ENCODE peak calls at places on chromosomes 5 and 9, in five cellular contexts. Q is Karpas-422, O is fibroblast of lung, U is endothelial cell of umbilical vein, Y is H1. A is an unnamed sample.
A peak's percentile ranks its signal among the peaks of the same experiment; 100 is the strongest.

GRCh38 chr9:91119147-91119546 is 242.6 kb downstream of the AUH start:
- DNase-seq in Q (no peak), O (peak; percentile 57), U (no peak), Y (no peak), A (no peak)

GRCh38 chr5:177040814-177041410 is 18.4 kb downstream of the ZNF346 start:
- DNase-seq in Q (no peak), O (peak; percentile 79), U (no peak), Y (no peak), A (no peak)

GRCh38 chr5:979100-979817 is 29.3 kb upstream of the NKD2 start:
- DNase-seq in Q (no peak), O (no peak), U (no peak), Y (no peak), A (no peak)

GRCh38 chr5:116668361-116668760 is 93.7 kb upstream of the SEMA6A start:
- DNase-seq in Q (no peak), O (no peak), U (no peak), Y (no peak), A (no peak)

GRCh38 chr5:14794600-14795230 is 76.9 kb downstream of the ANKH start:
- DNase-seq in Q (no peak), O (no peak), U (no peak), Y (no peak), A (no peak)

GRCh38 chr5:107672212-107673105 is 1.7 kb upstream of the EFNA5 start:
- DNase-seq in Q (peak; percentile 48), O (peak; percentile 98), U (peak; percentile 97), Y (peak; percentile 77), A (peak; percentile 97)

GRCh38 chr5:73454379-73455036 is 5.9 kb upstream of the FOXD1 start:
- DNase-seq in Q (peak; percentile 75), O (peak; percentile 55), U (peak; percentile 66), Y (peak; percentile 86), A (peak; percentile 84)

GRCh38 chr5:126452477-126452876 is 29.3 kb downstream of the GRAMD2B start:
- DNase-seq in Q (no peak), O (peak; percentile 45), U (no peak), Y (no peak), A (no peak)

GRCh38 chr9:76415154-76415553 is 20.9 kb upstream of the RFK start:
- DNase-seq in Q (no peak), O (peak; percentile 78), U (no peak), Y (no peak), A (no peak)

GRCh38 chr5:163535290-163535689 is 29.9 kb downstream of the MAT2B start:
- DNase-seq in Q (peak; percentile 48), O (no peak), U (no peak), Y (no peak), A (no peak)

GRCh38 chr5:137329581-137329980 is 169.5 kb downstream of the SPOCK1 start:
- DNase-seq in Q (no peak), O (no peak), U (no peak), Y (no peak), A (no peak)
- H3K9ac ChIP-seq in Q (no peak overlapping the region), O (no peak overlapping the region), U (no peak overlapping the region), Y (no peak overlapping the region), A (no peak overlapping the region)

GRCh38 chr5:178711572-178711971 is 18.9 kb downstream of the ZNF354A start:
- DNase-seq in Q (no peak), O (no peak), U (no peak), Y (no peak), A (no peak)
- H3K9me3 ChIP-seq in Q (peaks cover 64% of the 10 kb centered on the region), O (no peaks in the 10 kb centered on the region), U (peaks cover 12% of the 10 kb centered on the region), Y (peaks cover 77% of the 10 kb centered on the region), A (peaks cover 53% of the 10 kb centered on the region)

GRCh38 chr9:29199975-29200374 is 1626.7 kb upstream of the C9orf72 start:
- DNase-seq in Q (no peak), O (no peak), U (no peak), Y (no peak), A (no peak)
- H3K79me2 ChIP-seq in Q (no peaks in the 10 kb centered on the region), O (no peaks in the 10 kb centered on the region), U (no peaks in the 10 kb centered on the region), Y (no peaks in the 10 kb centered on the region), A (no peaks in the 10 kb centered on the region)

DNA sequence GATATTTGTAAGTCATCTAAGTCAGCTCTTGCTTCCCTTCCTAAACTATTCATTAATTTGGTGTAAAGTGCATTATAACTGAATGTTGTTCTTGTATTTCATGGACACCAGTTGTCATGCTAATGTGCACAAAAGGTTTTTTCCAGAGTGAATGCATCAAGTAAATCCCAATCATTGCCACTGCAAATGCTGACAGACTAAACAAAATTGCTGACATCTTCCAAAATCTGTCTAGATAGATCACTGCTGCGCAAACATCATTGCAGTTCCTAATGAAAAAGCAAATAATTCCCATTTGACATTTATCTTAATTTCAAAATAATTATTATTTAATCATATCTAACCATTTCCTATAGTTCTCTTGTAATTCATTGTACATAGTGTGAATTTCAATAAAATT is 161.7 kb downstream of the PDE4D start:
- DNase-seq in Q (no peak), O (no peak), U (no peak), Y (no peak), A (no peak)
- H3K9ac ChIP-seq in Q (no peak overlapping the region), O (no peak overlapping the region), U (no peak overlapping the region), Y (no peak overlapping the region), A (no peak overlapping the region)

GRCh38 chr5:153939101-153939500 is 99.6 kb downstream of the FAM114A2 start:
- DNase-seq in Q (no peak), O (no peak), U (no peak), Y (no peak), A (no peak)
- H3K9me3 ChIP-seq in Q (peaks cover 5% of the 10 kb centered on the region), O (no peaks in the 10 kb centered on the region), U (no peaks in the 10 kb centered on the region), Y (peaks cover 29% of the 10 kb centered on the region), A (peaks cover 5% of the 10 kb centered on the region)

GRCh38 chr5:52807037-52807436 is 19.3 kb downstream of the ITGA1 start:
- DNase-seq in Q (no peak), O (no peak), U (no peak), Y (no peak), A (no peak)
- H3K79me2 ChIP-seq in Q (peaks cover 6% of the 10 kb centered on the region), O (peaks cover 58% of the 10 kb centered on the region), U (peaks cover 22% of the 10 kb centered on the region), Y (no peaks in the 10 kb centered on the region), A (peaks cover 29% of the 10 kb centered on the region)

DNA sequence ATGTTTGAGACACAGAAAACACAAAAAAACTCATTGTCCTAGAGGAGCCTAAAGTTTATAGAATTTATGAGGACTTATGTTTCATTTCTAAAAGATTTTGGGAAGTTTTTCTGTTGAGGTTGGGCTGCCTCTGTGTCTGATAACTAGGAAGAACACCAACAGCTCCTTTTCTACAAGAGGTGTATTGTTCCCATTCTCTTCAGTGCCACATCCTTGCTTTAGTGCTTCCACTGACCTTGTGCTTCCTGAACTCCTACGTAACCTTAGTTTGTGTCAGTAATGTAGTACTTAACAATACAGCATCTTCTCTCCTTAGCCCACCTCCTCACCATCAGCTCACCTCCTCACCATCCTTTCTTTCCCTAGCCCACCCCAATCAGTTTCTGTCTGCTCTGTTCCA is 117.3 kb upstream of the TNC start:
- DNase-seq in Q (no peak), O (no peak), U (no peak), Y (no peak), A (no peak)
- H3K9ac ChIP-seq in Q (no peak overlapping the region), O (no peak overlapping the region), U (no peak overlapping the region), Y (no peak overlapping the region), A (no peak overlapping the region)

GRCh38 chr5:141303756-141304155 is at the start of gene SLC25A2:
- DNase-seq in Q (no peak), O (no peak), U (no peak), Y (no peak), A (no peak)

GRCh38 chr5:141306630-141307029 is 2.8 kb upstream of the SLC25A2 start:
- DNase-seq in Q (no peak), O (no peak), U (no peak), Y (no peak), A (no peak)
- H3K9me3 ChIP-seq in Q (peaks cover 44% of the 10 kb centered on the region), O (no peaks in the 10 kb centered on the region), U (no peaks in the 10 kb centered on the region), Y (peaks cover 17% of the 10 kb centered on the region), A (no peaks in the 10 kb centered on the region)

GRCh38 chr5:78638423-78638822 is 10.1 kb downstream of the LHFPL2 start:
- DNase-seq in Q (no peak), O (peak; percentile 97), U (peak; percentile 99), Y (no peak), A (peak; percentile 45)

GRCh38 chr5:78637468-78637867 is 11.1 kb downstream of the LHFPL2 start:
- DNase-seq in Q (no peak), O (no peak), U (no peak), Y (no peak), A (no peak)

GRCh38 chr5:78639811-78640210 is 8.8 kb downstream of the LHFPL2 start:
- DNase-seq in Q (no peak), O (no peak), U (peak; percentile 94), Y (no peak), A (peak; percentile 22)

GRCh38 chr5:78640622-78641021 is 8.0 kb downstream of the LHFPL2 start:
- DNase-seq in Q (no peak), O (peak; percentile 70), U (peak; percentile 45), Y (no peak), A (no peak)

DNA sequence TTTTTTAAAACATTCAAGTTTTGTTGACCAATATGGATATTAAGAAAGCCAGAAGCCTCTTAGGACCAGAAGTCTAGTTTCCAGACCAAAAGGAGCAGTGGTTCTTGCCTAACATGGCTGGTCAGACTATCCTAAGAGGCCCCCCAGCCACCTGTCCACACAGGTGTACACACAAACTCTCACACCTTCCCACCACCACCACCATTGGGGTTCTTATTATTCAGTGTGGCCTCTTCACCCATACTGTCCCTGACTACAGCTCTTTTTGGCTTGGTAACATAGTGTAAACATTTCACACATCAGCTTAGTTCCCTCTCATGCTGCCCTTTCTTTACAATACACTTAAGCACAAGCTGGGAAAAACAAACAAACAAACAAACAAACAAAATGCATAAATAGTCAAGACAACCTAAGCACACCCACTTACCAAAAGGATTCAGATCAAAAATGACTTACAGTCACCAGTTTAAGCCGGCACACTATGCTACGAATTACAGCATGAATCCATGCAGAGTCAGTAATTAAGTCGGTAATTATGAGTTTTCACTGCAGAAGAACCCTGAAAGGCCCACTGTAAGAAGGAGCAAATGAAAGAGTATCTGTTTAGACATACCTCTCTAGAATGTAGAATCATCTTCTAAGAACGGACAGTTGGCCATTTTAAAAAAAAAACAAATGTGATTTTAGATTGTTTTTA is 9.5 kb downstream of the LHFPL2 start:
- DNase-seq in Q (no peak), O (no peak), U (peak; percentile 42), Y (no peak), A (no peak)
- H3K79me2 ChIP-seq in Q (no peaks in the 10 kb centered on the region), O (peaks cover 42% of the 10 kb centered on the region), U (peaks cover 58% of the 10 kb centered on the region), Y (peaks cover 8% of the 10 kb centered on the region), A (peaks cover 94% of the 10 kb centered on the region)

A was measured in neural progenitor cell.